ENCODE peak calls at places on chromosomes 6 and 20, in four cellular contexts. J is SK-N-MC, Z is tibial artery, B is left lung. H is an unnamed sample.

GRCh38 chr20:63159826-63160640 is 55.9 kb downstream of the YTHDF1 start:
- DNase-seq in B (no peak), Z (no peak), J (no peak), H (no peak)

GRCh38 chr6:81553246-81553645 is 199.2 kb downstream of the TENT5A start:
- DNase-seq in Z (no peak), B (no peak), J (no peak), H (no peak)

GRCh38 chr6:148342146-148343027 is at the start of gene SASH1:
- DNase-seq in J (peak), B (peak), Z (peak), H (peak)

GRCh38 chr6:122388945-122389344 is 10.5 kb upstream of the HSF2 start:
- DNase-seq in B (no peak), Z (no peak), J (no peak), H (no peak)

GRCh38 chr6:35310265-35310831 is 12.7 kb downstream of the DEF6 start:
- DNase-seq in B (no peak), J (no peak), Z (no peak), H (no peak)

GRCh38 chr6:109236140-109237081 is 141.1 kb downstream of the CEP57L1 start:
- DNase-seq in J (no peak), Z (no peak), B (no peak), H (peak)

GRCh38 chr20:3813758-3814581 is 6.4 kb upstream of the AP5S1 start:
- DNase-seq in B (no peak), J (no peak), Z (no peak), H (no peak)

GRCh38 chr6:699319-699718 is 6.4 kb upstream of the EXOC2 start:
- DNase-seq in Z (no peak), J (no peak), B (no peak), H (no peak)

GRCh38 chr6:161353208-161353613 is 79.3 kb upstream of the AGPAT4 start:
- DNase-seq in Z (no peak), B (no peak), J (no peak), H (peak)

GRCh38 chr6:37244430-37245310 is 12.9 kb upstream of the TBC1D22B start:
- DNase-seq in Z (peak), B (peak), J (no peak), H (no peak)

GRCh38 chr6:133623621-133624020 is 265.3 kb upstream of the TCF21 start:
- DNase-seq in J (no peak), Z (no peak), B (no peak), H (no peak)
- H3K27ac ChIP-seq in J (no peak), Z (no peak), B (no peak), H (no peak)

DNA sequence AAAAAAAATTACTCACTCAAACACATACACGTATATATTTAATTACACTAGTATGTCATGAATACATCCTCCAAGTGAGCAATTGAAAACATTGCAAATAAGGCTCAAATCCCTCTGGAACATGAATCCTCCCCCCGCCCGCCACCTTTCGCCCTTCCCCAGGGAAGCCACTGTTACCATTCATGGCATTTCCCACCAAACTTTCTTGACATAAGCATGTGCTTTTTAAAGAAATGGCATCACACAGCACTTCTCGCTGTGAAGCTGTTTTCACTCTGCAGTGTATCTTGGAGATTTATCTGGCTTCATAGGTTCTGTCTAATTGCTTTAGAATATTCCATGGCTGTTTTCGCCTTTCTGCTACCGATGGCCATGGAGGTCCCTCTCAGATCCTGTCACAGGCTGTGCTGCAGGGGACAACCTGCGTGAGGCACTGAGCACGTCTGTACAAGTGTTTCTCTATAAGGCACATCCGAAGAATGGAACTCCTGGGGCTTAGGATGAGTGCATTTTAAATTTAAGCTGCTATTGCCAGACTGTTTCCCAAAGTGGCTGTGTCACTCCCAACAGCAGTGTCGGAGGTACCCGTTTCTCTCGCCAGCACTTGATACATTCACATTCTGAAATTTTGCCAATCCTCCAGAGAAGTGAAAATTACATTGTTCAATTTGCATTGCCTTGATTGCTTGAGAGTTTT is 22.2 kb upstream of the PHACTR3 start:
- DNase-seq in Z (no peak), J (no peak), B (no peak), H (no peak)
- H3K27ac ChIP-seq in Z (no peak), J (no peak), B (no peak), H (no peak)

GRCh38 chr20:38673261-38673660 is 51.0 kb upstream of the SLC32A1 start:
- DNase-seq in J (no peak), B (no peak), Z (no peak), H (no peak)

GRCh38 chr20:38671701-38672292 is 52.5 kb upstream of the SLC32A1 start:
- DNase-seq in J (no peak), B (no peak), Z (no peak), H (no peak)

GRCh38 chr20:38672504-38672903 is 51.8 kb upstream of the SLC32A1 start:
- DNase-seq in J (no peak), B (no peak), Z (no peak), H (no peak)

GRCh38 chr20:38674178-38675133 is 49.8 kb upstream of the SLC32A1 start:
- DNase-seq in J (no peak), Z (no peak), B (peak), H (peak)

DNA sequence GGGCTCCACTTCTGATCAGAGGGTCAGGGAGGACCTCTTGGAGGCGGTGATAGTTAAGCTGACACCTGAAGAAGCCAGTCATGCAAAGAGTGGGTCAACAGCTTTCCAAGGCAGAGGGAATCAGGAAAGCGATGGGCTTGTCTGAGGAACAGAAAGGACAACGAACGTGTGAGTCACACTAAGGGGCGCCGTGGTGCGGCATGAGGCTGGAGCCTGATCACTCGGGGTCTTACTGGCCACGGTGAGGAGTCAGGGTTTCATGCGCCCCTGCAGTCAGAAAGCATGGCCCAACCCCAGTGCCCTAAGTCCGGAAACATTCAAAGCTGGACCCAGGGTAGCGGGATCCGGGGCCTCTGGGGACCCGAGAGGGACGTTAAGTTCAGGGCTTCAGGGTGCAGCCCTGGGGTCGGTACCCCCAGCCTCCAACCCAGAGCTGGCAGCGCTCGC is 50.5 kb upstream of the SLC32A1 start:
- DNase-seq in J (no peak), B (no peak), Z (no peak), H (peak)
- H3K27ac ChIP-seq in J (no peak), B (no peak), Z (no peak), H (no peak)

DNA sequence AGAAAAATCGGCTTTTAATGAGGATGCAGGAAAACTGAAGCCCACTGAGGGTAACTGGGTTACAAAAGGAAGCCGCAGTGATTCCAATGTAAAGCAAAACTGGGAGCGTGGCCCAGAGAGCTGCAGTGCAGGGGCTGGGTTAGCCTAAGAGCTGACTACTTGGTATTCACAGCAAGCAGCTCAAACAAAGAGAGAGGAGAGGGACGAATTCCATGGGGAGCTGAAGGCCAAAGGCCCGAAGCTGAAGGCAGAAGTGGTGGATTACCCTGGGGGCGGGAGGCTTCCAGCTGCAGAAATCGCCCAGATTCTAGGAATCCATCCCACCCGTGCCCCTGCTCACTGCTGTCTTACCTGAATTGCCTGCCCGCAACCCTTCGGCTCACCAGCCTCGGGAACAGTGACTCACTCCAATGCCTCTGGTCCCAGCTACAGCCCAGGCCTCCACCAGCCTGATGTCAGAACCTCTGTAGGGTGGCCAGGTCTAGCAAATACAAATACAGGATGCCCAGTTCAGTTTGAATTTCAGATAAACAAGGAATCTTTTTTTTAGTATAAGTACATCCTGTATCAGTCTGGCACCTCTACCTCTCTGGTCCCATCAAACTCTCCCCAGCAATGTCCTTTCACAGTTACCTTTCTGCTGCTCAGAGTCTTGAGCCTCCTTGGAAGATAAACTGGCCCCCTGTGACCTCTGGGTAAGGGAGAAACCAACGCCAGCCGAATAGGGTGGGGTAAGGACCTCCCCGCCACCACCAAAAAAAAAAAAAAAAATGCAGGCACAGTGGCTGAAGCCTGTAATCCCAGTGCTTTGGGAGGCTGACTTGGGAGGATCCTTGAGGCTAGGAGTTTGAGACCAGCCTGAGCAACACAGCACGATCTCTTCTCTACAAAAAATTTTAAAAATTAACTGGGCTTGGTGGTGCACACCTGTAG is 14.6 kb upstream of the ZMYND8 start:
- DNase-seq in Z (no peak), B (no peak), J (no peak), H (no peak)
- H3K27ac ChIP-seq in Z (no peak), B (no peak), J (no peak), H (no peak)

DNA sequence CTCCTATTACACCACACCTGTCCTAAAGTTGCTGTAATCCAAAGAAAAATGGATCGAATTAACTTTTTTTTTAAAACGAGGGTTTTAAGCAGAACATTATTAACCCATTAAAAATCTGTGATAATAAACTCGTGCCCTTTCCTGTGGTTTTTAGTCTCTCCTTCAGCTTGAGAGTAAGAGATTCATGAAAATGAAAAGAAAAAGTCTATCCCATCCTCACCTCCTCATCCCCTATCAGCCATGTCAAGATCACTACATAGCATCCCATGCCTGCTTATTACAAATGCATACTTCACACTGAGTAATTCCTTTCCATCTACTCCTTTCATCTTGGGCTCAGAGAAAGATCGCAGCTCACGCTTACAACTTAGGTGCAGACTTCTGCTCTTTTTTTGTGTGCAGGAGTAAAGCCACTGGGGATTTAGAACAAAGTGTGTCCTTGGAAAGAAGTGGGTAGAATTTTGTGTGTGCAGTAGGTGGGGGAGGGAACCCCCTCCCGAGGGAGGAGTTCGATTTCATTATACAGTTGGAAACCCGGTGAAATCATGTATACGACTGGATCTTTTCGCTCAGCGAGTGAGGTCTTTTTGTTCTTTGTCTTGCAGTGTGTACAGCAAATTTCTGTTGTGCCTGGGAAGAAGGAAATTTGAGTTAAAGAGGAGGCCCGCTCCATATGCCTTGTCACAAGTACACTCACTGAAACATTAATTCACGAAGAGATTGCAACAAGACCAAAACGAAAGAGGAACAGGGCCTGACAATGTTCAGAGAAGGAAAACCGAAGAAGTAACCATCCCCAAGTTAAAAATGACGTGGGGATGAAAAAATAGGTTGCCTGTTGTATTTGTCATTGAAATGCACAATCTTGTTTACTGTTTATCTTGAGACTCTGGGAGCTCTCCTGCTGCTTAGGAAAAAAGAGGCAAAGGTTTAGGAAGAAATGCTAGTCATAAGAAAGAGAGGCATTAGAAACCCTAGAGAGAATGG is 146.5 kb upstream of the ZNF217 start:
- DNase-seq in J (no peak), B (no peak), Z (no peak), H (no peak)
- H3K27ac ChIP-seq in J (peak), B (peak), Z (no peak), H (peak)

GRCh38 chr6:85421963-85422362 is 27.9 kb upstream of the NT5E start:
- DNase-seq in B (no peak), J (no peak), Z (no peak), H (no peak)
- H3K27ac ChIP-seq in B (no peak), J (no peak), Z (peak), H (no peak)

GRCh38 chr6:64683682-64684081 is 1023.3 kb downstream of the EYS start:
- DNase-seq in J (no peak), Z (no peak), B (no peak), H (no peak)
- H3K27ac ChIP-seq in J (no peak), Z (no peak), B (no peak), H (no peak)

GRCh38 chr20:49768204-49769124 is 44.2 kb upstream of the SLC9A8 start:
- DNase-seq in Z (peak), J (no peak), B (peak), H (no peak)
- H3K27ac ChIP-seq in Z (no peak), J (no peak), B (peak), H (no peak)

GRCh38 chr20:41154436-41155176 is 17.3 kb downstream of the PLCG1 start:
- DNase-seq in J (no peak), B (no peak), Z (no peak), H (no peak)
- H3K27ac ChIP-seq in J (no peak), B (no peak), Z (no peak), H (no peak)

H was measured in WERI-Rb-1.